ENCODE peak calls at places on chromosome 4, in seven cellular contexts. Q is PC-3, Z is PC-9, O is hepatocyte, S is OCI-LY7, U is GM23338, B is GM23248. M is an unnamed sample.

GRCh38 chr4:127985989-127986388 is 20.8 kb downstream of the ABHD18 start:
- DNase-seq in Q (no peak), Z (no peak), O (no peak), S (no peak), U (no peak), B (no peak), M (no peak)

GRCh38 chr4:40672528-40673522 is 43.2 kb upstream of the RBM47 start:
- DNase-seq in Q (peak; percentile 83), Z (peak; percentile 70), O (peak; percentile 81), S (no peak), U (peak; percentile 69), B (peak; percentile 93), M (no peak)

GRCh38 chr4:26372525-26373172 is 51.8 kb downstream of the RBPJ start:
- DNase-seq in Q (peak; percentile 62), Z (peak; percentile 3), O (peak; percentile 68), S (peak; percentile 80), U (peak; percentile 35), B (peak; percentile 61), M (peak; percentile 92)

GRCh38 chr4:83012631-83013419 is 2.2 kb upstream of the LIN54 start:
- DNase-seq in Q (peak; percentile 97), Z (peak; percentile 94), O (peak; percentile 99), S (peak; percentile 99), U (peak; percentile 99), B (peak; percentile 99), M (peak; percentile 97)

GRCh38 chr4:79869597-79870336 is 203.3 kb downstream of the ANTXR2 start:
- DNase-seq in Q (no peak), Z (no peak), O (no peak), S (no peak), U (no peak), B (no peak), M (no peak)

GRCh38 chr4:156968479-156968984 is 3.1 kb downstream of the PDGFC start:
- DNase-seq in Q (peak; percentile 81), Z (peak; percentile 57), O (peak; percentile 83), S (peak; percentile 37), U (peak; percentile 85), B (peak; percentile 81), M (peak; percentile 79)

GRCh38 chr4:150308824-150309472 is 230.7 kb downstream of the DCLK2 start:
- DNase-seq in Q (peak; percentile 75), Z (peak; percentile 38), O (no peak), S (no peak), U (no peak), B (peak; percentile 74), M (no peak)

GRCh38 chr4:3307891-3308575 is 15.2 kb downstream of the RGS12 start:
- DNase-seq in Q (no peak), Z (no peak), O (no peak), S (no peak), U (no peak), B (no peak), M (no peak)

GRCh38 chr4:142355417-142355930 is 490.6 kb downstream of the INPP4B start:
- DNase-seq in Q (no peak), Z (no peak), O (no peak), S (no peak), U (no peak), B (no peak), M (no peak)

GRCh38 chr4:15506464-15506863 is 36.8 kb downstream of the CC2D2A start:
- DNase-seq in Q (no peak), Z (no peak), O (no peak), S (no peak), U (no peak), B (peak; percentile 6), M (no peak)

GRCh38 chr4:165784672-165785071 is 88.4 kb upstream of the TLL1 start:
- DNase-seq in Q (peak; percentile 6), Z (no peak), O (no peak), S (no peak), U (no peak), B (no peak), M (no peak)

GRCh38 chr4:151103758-151104157 is 4.3 kb downstream of the RPS3A start:
- DNase-seq in Q (no peak), Z (no peak), O (no peak), S (no peak), U (no peak), B (no peak), M (no peak)

GRCh38 chr4:134201216-134202098 is at the start of gene PABPC4L:
- DNase-seq in Q (peak; percentile 72), Z (peak; percentile 56), O (peak; percentile 57), S (no peak), U (peak; percentile 76), B (peak; percentile 38), M (no peak)

GRCh38 chr4:88017516-88018302 is 10.3 kb downstream of the PKD2 start:
- DNase-seq in Q (peak; percentile 81), Z (no peak), O (peak; percentile 56), S (no peak), U (no peak), B (peak; percentile 98), M (no peak)

GRCh38 chr4:126004936-126005335 is 690.2 kb downstream of the FAT4 start:
- DNase-seq in Q (no peak), Z (no peak), O (no peak), S (no peak), U (no peak), B (peak; percentile 68), M (no peak)

GRCh38 chr4:172202480-172203076 is 389.4 kb downstream of the GALNTL6 start:
- DNase-seq in Q (peak; percentile 40), Z (no peak), O (peak; percentile 47), S (peak; percentile 31), U (peak; percentile 67), B (peak; percentile 51), M (peak; percentile 40)

GRCh38 chr4:98518555-98519267 is 139.7 kb downstream of the TSPAN5 start:
- DNase-seq in Q (no peak), Z (no peak), O (no peak), S (peak; percentile 22), U (peak; percentile 20), B (no peak), M (no peak)

GRCh38 chr4:181908168-181908567 is 335.0 kb upstream of the TENM3 start:
- DNase-seq in Q (no peak), Z (no peak), O (no peak), S (no peak), U (no peak), B (no peak), M (peak; percentile 22)
- H3K9me2 ChIP-seq in Q (no peaks in the 10 kb centered on the region), Z (no peaks in the 10 kb centered on the region), O (no peaks in the 10 kb centered on the region), S (no peaks in the 10 kb centered on the region), U (no peaks in the 10 kb centered on the region), B (no peaks in the 10 kb centered on the region), M (no peaks in the 10 kb centered on the region)

DNA sequence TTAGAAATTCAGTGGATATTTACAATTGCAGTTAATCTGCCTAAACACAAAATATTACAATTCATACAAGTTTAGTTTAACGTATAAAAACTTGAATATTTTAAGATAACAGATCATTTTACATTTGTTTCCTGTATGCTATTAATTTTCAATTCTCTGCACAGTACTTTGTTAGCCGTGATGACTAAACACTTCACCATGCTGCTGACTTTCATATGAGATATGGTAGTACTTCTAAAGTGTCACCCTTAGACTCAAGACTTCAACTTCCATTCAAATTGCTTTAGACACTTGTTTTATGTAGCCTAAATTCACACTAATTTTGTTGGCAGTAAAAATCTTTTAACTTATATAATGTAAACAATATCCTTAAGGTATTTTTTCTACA is 1646.4 kb upstream of the ADGRL3 start:
- DNase-seq in Q (peak; percentile 70), Z (no peak), O (peak; percentile 11), S (no peak), U (no peak), B (peak; percentile 3), M (peak; percentile 62)
- H3K9me2 ChIP-seq in Q (no peaks in the 10 kb centered on the region), Z (no peaks in the 10 kb centered on the region), O (no peaks in the 10 kb centered on the region), S (no peaks in the 10 kb centered on the region), U (no peaks in the 10 kb centered on the region), B (no peaks in the 10 kb centered on the region), M (no peaks in the 10 kb centered on the region)

GRCh38 chr4:54696649-54697048 is 38.9 kb downstream of the KIT start:
- DNase-seq in Q (peak; percentile 7), Z (no peak), O (no peak), S (no peak), U (no peak), B (no peak), M (no peak)
- H3K9me2 ChIP-seq in Q (no peaks in the 10 kb centered on the region), Z (no peaks in the 10 kb centered on the region), O (no peaks in the 10 kb centered on the region), S (no peaks in the 10 kb centered on the region), U (peaks cover 3% of the 10 kb centered on the region), B (no peaks in the 10 kb centered on the region), M (no peaks in the 10 kb centered on the region)

GRCh38 chr4:185031611-185032010 is 13.3 kb downstream of the HELT start:
- DNase-seq in Q (no peak), Z (no peak), O (no peak), S (no peak), U (no peak), B (no peak), M (no peak)
- H3K9me2 ChIP-seq in Q (no peaks in the 10 kb centered on the region), Z (no peaks in the 10 kb centered on the region), O (no peaks in the 10 kb centered on the region), S (no peaks in the 10 kb centered on the region), U (no peaks in the 10 kb centered on the region), B (no peaks in the 10 kb centered on the region), M (no peaks in the 10 kb centered on the region)

GRCh38 chr4:101200561-101200960 is 146.8 kb downstream of the PPP3CA start:
- DNase-seq in Q (peak; percentile 85), Z (no peak), O (no peak), S (no peak), U (no peak), B (peak; percentile 94), M (no peak)

GRCh38 chr4:101199507-101200285 is 147.6 kb downstream of the PPP3CA start:
- DNase-seq in Q (peak; percentile 15), Z (no peak), O (no peak), S (no peak), U (no peak), B (peak; percentile 63), M (no peak)

GRCh38 chr4:101201421-101201820 is 145.9 kb downstream of the PPP3CA start:
- DNase-seq in Q (no peak), Z (no peak), O (no peak), S (no peak), U (no peak), B (no peak), M (no peak)

GRCh38 chr4:101197350-101197749 is 150.0 kb downstream of the PPP3CA start:
- DNase-seq in Q (no peak), Z (no peak), O (no peak), S (no peak), U (no peak), B (no peak), M (no peak)

DNA sequence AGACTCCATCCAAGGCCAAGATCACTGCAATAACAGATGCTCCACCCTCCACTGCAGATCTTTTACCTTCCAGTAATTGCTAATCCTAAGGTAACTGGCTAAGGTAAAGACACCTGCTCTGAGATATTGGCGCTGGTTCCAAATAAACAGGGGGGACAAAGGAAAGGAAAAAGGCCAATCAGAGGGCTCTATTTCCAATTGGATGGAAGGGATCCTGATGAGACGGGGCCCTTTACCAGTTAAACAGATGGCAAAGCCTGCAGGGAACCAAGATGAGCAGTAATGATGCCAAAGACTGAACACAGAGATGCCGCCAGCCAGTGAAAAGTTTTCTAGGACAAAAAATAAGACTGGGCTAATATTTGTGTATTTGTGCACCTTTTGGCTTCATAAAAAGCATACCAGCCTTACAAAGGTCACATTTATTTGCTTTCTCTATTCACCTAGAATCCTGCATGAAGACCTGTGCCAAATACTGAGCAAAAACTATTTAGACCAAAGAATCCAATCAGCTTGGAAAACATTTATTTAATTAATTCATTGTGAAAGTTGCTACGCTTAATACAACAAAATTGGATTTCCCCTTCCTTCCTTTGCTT is 148.5 kb downstream of the PPP3CA start:
- DNase-seq in Q (no peak), Z (no peak), O (no peak), S (no peak), U (peak; percentile 11), B (no peak), M (no peak)
- H3K9me2 ChIP-seq in Q (no peaks in the 10 kb centered on the region), Z (no peaks in the 10 kb centered on the region), O (no peaks in the 10 kb centered on the region), S (no peaks in the 10 kb centered on the region), U (no peaks in the 10 kb centered on the region), B (no peaks in the 10 kb centered on the region), M (no peaks in the 10 kb centered on the region)